ENCODE peak calls at places on chromosomes 2 and 18, in six cellular contexts. M, I, R, F, D and U are unnamed samples.

GRCh38 chr2:240234503-240234951 is 94.1 kb upstream of the OTOS start:
- DNase-seq in M (no peak), I (peak; percentile 56), R (no peak), F (no peak), D (no peak), U (peak; percentile 49)

GRCh38 chr2:47070920-47071824 is 83.9 kb downstream of the STPG4 start:
- DNase-seq in M (peak; percentile 94), I (peak; percentile 83), R (no peak), F (peak; percentile 77), D (peak; percentile 63), U (no peak)

GRCh38 chr2:182592691-182593393 is 123.2 kb upstream of the DNAJC10 start:
- DNase-seq in M (no peak), I (no peak), R (no peak), F (no peak), D (no peak), U (no peak)

GRCh38 chr2:136410673-136411072 is 292.7 kb upstream of the CXCR4 start:
- DNase-seq in M (no peak), I (no peak), R (no peak), F (no peak), D (no peak), U (no peak)

GRCh38 chr18:74241970-74242369 is 49.8 kb downstream of the CYB5A start:
- DNase-seq in M (no peak), I (no peak), R (no peak), F (no peak), D (no peak), U (no peak)

GRCh38 chr18:77067315-77068061 is 65.1 kb downstream of the MBP start:
- DNase-seq in M (peak; percentile 94), I (peak; percentile 86), R (no peak), F (peak; percentile 63), D (peak; percentile 72), U (peak; percentile 88)

GRCh38 chr2:175167076-175167791 is 769 bp downstream of the ATF2 start:
- DNase-seq in M (no peak), I (no peak), R (peak; percentile 44), F (peak; percentile 33), D (no peak), U (no peak)

GRCh38 chr2:33441235-33441810 is 35.1 kb upstream of the RASGRP3 start:
- DNase-seq in M (peak; percentile 18), I (no peak), R (peak; percentile 23), F (peak; percentile 15), D (no peak), U (no peak)

GRCh38 chr2:214158851-214159250 is 252.0 kb upstream of the VWC2L start:
- DNase-seq in M (no peak), I (no peak), R (no peak), F (no peak), D (no peak), U (no peak)

GRCh38 chr2:233840520-233840919 is 13.8 kb downstream of the HJURP start:
- DNase-seq in M (no peak), I (peak; percentile 12), R (no peak), F (no peak), D (peak; percentile 15), U (peak; percentile 53)

GRCh38 chr2:168210898-168211570 is 36.4 kb downstream of the STK39 start:
- DNase-seq in M (peak; percentile 78), I (no peak), R (no peak), F (no peak), D (no peak), U (no peak)

GRCh38 chr2:135072125-135072997 is 20.3 kb downstream of the RAB3GAP1 start:
- DNase-seq in M (no peak), I (no peak), R (no peak), F (no peak), D (no peak), U (no peak)

GRCh38 chr2:113872201-113872600 is 17.7 kb upstream of the ACTR3 start:
- DNase-seq in M (peak; percentile 22), I (no peak), R (no peak), F (no peak), D (no peak), U (no peak)

GRCh38 chr2:174969091-174969734 is 36.0 kb downstream of the CHN1 start:
- DNase-seq in M (no peak), I (no peak), R (no peak), F (no peak), D (no peak), U (no peak)

GRCh38 chr18:47926101-47926850 is 4.2 kb downstream of the SMAD2 start:
- DNase-seq in M (no peak), I (no peak), R (peak; percentile 10), F (no peak), D (no peak), U (no peak)

GRCh38 chr2:16632615-16633014 is 33.0 kb downstream of the CYRIA start:
- DNase-seq in M (no peak), I (no peak), R (no peak), F (no peak), D (no peak), U (no peak)

GRCh38 chr2:127193164-127193947 is 26.7 kb downstream of the CYP27C1 start:
- DNase-seq in M (no peak), I (no peak), R (no peak), F (no peak), D (no peak), U (peak; percentile 90)

GRCh38 chr2:216829533-216829932 is 30.3 kb downstream of the TNP1 start:
- DNase-seq in M (peak; percentile 75), I (no peak), R (no peak), F (peak; percentile 55), D (peak; percentile 92), U (no peak)

GRCh38 chr2:189702071-189702470 is 27.6 kb downstream of the ANKAR start:
- DNase-seq in M (no peak), I (no peak), R (no peak), F (no peak), D (no peak), U (no peak)

GRCh38 chr2:86414996-86415395 is 26.2 kb upstream of the KDM3A start:
- DNase-seq in M (no peak), I (no peak), R (no peak), F (no peak), D (no peak), U (no peak)

GRCh38 chr18:62904396-62905285 is 189.3 kb downstream of the PHLPP1 start:
- DNase-seq in M (no peak), I (no peak), R (no peak), F (no peak), D (no peak), U (no peak)

GRCh38 chr2:144170172-144170571 is 349.7 kb downstream of the ZEB2 start:
- DNase-seq in M (no peak), I (no peak), R (no peak), F (no peak), D (no peak), U (no peak)

GRCh38 chr2:105804266-105804665 is 59.6 kb downstream of the NCK2 start:
- DNase-seq in M (peak; percentile 23), I (no peak), R (no peak), F (no peak), D (no peak), U (no peak)

GRCh38 chr2:86042256-86043168 is 63.2 kb downstream of the POLR1A start:
- DNase-seq in M (no peak), I (no peak), R (no peak), F (no peak), D (no peak), U (peak; percentile 45)

GRCh38 chr2:98634406-98635092 is 26.2 kb downstream of the UNC50 start:
- DNase-seq in M (peak; percentile 43), I (no peak), R (peak; percentile 18), F (no peak), D (no peak), U (no peak)

GRCh38 chr18:40121001-40121400 is 1834.0 kb upstream of the PIK3C3 start:
- DNase-seq in M (no peak), I (no peak), R (no peak), F (no peak), D (no peak), U (no peak)

GRCh38 chr2:14234911-14235310 is 397.6 kb upstream of the LRATD1 start:
- DNase-seq in M (no peak), I (no peak), R (no peak), F (no peak), D (no peak), U (no peak)

GRCh38 chr2:183179156-183179555 is 54.9 kb downstream of the NUP35 start:
- DNase-seq in M (no peak), I (no peak), R (no peak), F (no peak), D (no peak), U (no peak)

GRCh38 chr18:46657115-46657955 is at the start of gene LOXHD1:
- DNase-seq in M (no peak), I (no peak), R (no peak), F (no peak), D (no peak), U (no peak)

GRCh38 chr2:22904126-22904684 is 480.8 kb upstream of the KLHL29 start:
- DNase-seq in M (no peak), I (peak; percentile 68), R (peak; percentile 18), F (peak; percentile 18), D (peak; percentile 38), U (no peak)